ENCODE peak calls at places on chromosomes 4 and X, in five cellular contexts. A is brain microvascular endothelial cell, C is epithelial cell of proximal tubule, B is endothelial cell of umbilical vein, Z is fibroblast of lung. E is an unnamed sample.

GRCh38 chr4:77665381-77666069 is 59.9 kb downstream of the CXCL13 start:
- DNase-seq in B (no peak), A (no peak), C (no peak), Z (no peak), E (no peak)

GRCh38 chr4:3074846-3075651 is 568 bp downstream of the HTT start:
- DNase-seq in C (no peak), Z (peak; percentile 45), A (peak; percentile 66), B (peak; percentile 85), E (peak; percentile 63)

GRCh38 chr4:175253184-175253902 is 335.2 kb downstream of the ADAM29 start:
- DNase-seq in B (no peak), C (no peak), A (no peak), Z (no peak), E (no peak)

GRCh38 chrX:12469296-12469695 is 321.9 kb upstream of the PRPS2 start:
- DNase-seq in Z (no peak), B (no peak), C (no peak), A (no peak), E (no peak)

GRCh38 chr4:183960021-183960420 is 54.9 kb downstream of the STOX2 start:
- DNase-seq in C (peak; percentile 46), B (no peak), A (peak; percentile 56), Z (peak; percentile 78), E (no peak)

GRCh38 chr4:89357346-89357745 is 49.7 kb upstream of the GPRIN3 start:
- DNase-seq in C (no peak), A (no peak), Z (no peak), B (no peak), E (no peak)

GRCh38 chr4:89356086-89356485 is 48.5 kb upstream of the GPRIN3 start:
- DNase-seq in Z (no peak), B (peak; percentile 44), A (no peak), C (peak; percentile 23), E (no peak)

GRCh38 chr4:40196724-40197281 is at the start of gene RHOH:
- DNase-seq in C (no peak), B (no peak), A (no peak), Z (no peak), E (peak; percentile 40)

GRCh38 chr4:106080376-106080775 is 185.1 kb downstream of the NPNT start:
- DNase-seq in B (no peak), C (no peak), A (no peak), Z (peak; percentile 54), E (no peak)

GRCh38 chrX:111467896-111468295 is 43.5 kb upstream of the SERTM2 start:
- DNase-seq in C (no peak), A (no peak), Z (no peak), B (no peak), E (no peak)

GRCh38 chrX:8663325-8663724 is 68.6 kb downstream of the ANOS1 start:
- DNase-seq in C (no peak), B (peak; percentile 16), Z (no peak), A (peak; percentile 2), E (no peak)

GRCh38 chr4:185773419-185773818 is 38.6 kb downstream of the SORBS2 start:
- DNase-seq in B (peak; percentile 74), C (no peak), A (no peak), Z (no peak), E (no peak)

GRCh38 chrX:71998836-71999509 is 88.3 kb downstream of the NHSL2 start:
- DNase-seq in B (peak; percentile 36), Z (peak; percentile 19), C (no peak), A (no peak), E (peak; percentile 30)

GRCh38 chr4:132218406-132218805 is 930.7 kb upstream of the PCDH10 start:
- DNase-seq in C (no peak), A (no peak), Z (no peak), B (no peak), E (no peak)

GRCh38 chr4:108774809-108775530 is 12.1 kb upstream of the ETNPPL start:
- DNase-seq in A (no peak), C (no peak), Z (no peak), B (peak; percentile 52), E (no peak)

GRCh38 chr4:81912420-81912819 is 440.7 kb upstream of the RASGEF1B start:
- DNase-seq in A (no peak), C (no peak), B (no peak), Z (no peak), E (no peak)

GRCh38 chrX:16708016-16708415 is 4.5 kb downstream of the CTPS2 start:
- DNase-seq in A (no peak), C (no peak), Z (no peak), B (no peak), E (no peak)

GRCh38 chr4:189547537-189547936 is 393.1 kb upstream of the FRG1 start:
- DNase-seq in A (no peak), Z (no peak), C (no peak), B (no peak), E (no peak)

GRCh38 chrX:23493941-23494374 is 159.3 kb downstream of the PTCHD1 start:
- DNase-seq in A (peak; percentile 25), B (peak; percentile 1), Z (no peak), C (no peak), E (no peak)

GRCh38 chr4:69025191-69025998 is 70.9 kb upstream of the UGT2B7 start:
- DNase-seq in C (no peak), Z (no peak), A (no peak), B (no peak), E (no peak)

GRCh38 chr4:33411182-33411581 is 2691.0 kb downstream of the PCDH7 start:
- DNase-seq in Z (peak; percentile 17), A (no peak), B (no peak), C (no peak), E (no peak)

GRCh38 chr4:147638942-147639341 is 21.7 kb downstream of the TMEM184C start:
- DNase-seq in A (no peak), Z (peak; percentile 11), B (no peak), C (no peak), E (peak; percentile 9)

GRCh38 chrX:71913156-71913950 is 2.7 kb downstream of the NHSL2 start:
- DNase-seq in C (no peak), Z (no peak), B (no peak), A (no peak), E (no peak)

GRCh38 chr4:858136-858535 is 32.2 kb upstream of the CPLX1 start:
- DNase-seq in Z (no peak), A (no peak), C (no peak), B (no peak), E (no peak)

GRCh38 chr4:165974647-165975335 is 101.8 kb downstream of the TLL1 start:
- DNase-seq in Z (peak; percentile 10), B (no peak), C (no peak), A (no peak), E (no peak)

GRCh38 chr4:139901516-139902327 is 236.1 kb downstream of the MGST2 start:
- DNase-seq in C (no peak), A (no peak), Z (peak; percentile 69), B (peak; percentile 79), E (no peak)

GRCh38 chr4:145930592-145930991 is 8.0 kb downstream of the ZNF827 start:
- DNase-seq in A (no peak), C (no peak), B (no peak), Z (peak; percentile 18), E (no peak)

GRCh38 chr4:169791527-169792156 is 33.9 kb upstream of the HPF1 start:
- DNase-seq in Z (peak; percentile 71), C (no peak), B (peak; percentile 64), A (peak; percentile 75), E (no peak)

GRCh38 chrX:68808686-68809357 is 20.0 kb upstream of the EFNB1 start:
- DNase-seq in B (no peak), Z (no peak), A (no peak), C (no peak), E (no peak)

GRCh38 chr4:25856756-25857155 is 6.0 kb downstream of the SEL1L3 start:
- DNase-seq in C (no peak), B (peak; percentile 58), A (no peak), Z (peak; percentile 11), E (no peak)

GRCh38 chr4:111475696-111476095 is 669.6 kb upstream of the FAM241A start:
- DNase-seq in C (no peak), A (no peak), Z (no peak), B (no peak), E (no peak)

DNA sequence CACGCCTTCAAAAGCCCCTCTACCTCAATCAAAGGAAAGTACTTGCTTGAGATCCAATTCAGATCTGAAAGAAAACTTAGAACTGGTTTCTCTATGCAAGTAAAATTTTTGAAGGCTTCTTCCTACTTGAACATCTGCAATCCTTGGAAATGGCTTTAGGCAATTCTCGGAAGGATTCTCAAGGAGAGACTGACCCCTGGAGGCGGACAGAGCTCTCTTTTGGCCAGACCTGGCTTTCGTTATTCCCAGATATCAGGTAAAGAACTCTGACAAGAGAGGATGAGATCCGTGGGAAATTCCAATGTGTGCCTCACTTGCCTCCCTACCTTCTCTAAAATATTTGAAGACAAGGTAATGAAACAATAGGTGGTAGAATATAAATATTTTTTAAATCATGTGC is 670.3 kb upstream of the FAM241A start:
- DNase-seq in C (no peak), Z (peak; percentile 33), A (peak; percentile 20), B (no peak), E (no peak)
- TF ChIP-seq CTCF in C (peak; percentile 76), Z (peak; percentile 55), A (peak; percentile 74), B (no peak), E (no peak)

DNA sequence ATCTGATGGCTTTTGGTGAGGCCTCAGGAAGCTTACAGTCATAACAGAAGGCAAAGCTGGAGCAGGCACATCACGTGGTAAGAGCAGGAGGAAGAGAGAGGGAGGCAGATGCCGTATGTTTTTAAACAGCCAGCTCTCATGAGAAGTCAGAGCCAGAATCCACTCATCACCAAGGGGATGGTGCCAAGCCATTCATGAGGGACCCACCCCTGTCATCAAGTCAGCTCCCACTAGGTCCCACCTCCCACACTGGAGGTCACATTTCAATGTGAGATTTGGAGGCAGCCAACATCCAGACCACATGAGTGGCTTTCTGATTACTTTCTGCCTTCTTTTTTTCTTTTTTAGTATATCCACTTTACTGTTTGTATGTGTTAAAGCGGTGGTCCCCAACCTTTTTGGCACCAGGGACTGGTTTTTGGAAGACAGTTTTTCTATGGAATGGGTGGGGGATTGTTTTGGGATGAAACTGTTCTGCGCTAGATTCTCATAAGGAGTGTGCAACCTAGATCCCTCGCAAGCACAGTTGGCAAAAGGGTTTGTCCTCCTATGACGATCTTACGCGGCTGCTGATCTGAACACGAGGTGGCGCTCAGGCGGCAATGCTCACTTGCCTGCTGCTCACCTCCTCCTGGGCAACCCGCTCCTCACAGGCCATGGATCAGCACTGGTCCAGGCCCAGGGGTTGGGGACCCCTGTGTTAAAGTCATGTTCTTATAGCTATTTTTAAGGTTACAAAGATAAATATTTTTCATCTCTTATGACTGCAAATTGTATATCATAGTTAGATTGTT is 61.7 kb downstream of the SLIT2 start:
- DNase-seq in A (no peak), Z (no peak), C (no peak), B (no peak), E (no peak)
- TF ChIP-seq CTCF in A (peak; percentile 36), Z (no peak), C (peak; percentile 46), B (no peak), E (peak; percentile 14)

GRCh38 chrX:154829926-154830442 is 4.5 kb downstream of the SMIM9 start:
- DNase-seq in B (no peak), A (no peak), Z (no peak), C (no peak), E (no peak)
- TF ChIP-seq CTCF in B (no peak), A (no peak), Z (no peak), C (no peak), E (no peak)

DNA sequence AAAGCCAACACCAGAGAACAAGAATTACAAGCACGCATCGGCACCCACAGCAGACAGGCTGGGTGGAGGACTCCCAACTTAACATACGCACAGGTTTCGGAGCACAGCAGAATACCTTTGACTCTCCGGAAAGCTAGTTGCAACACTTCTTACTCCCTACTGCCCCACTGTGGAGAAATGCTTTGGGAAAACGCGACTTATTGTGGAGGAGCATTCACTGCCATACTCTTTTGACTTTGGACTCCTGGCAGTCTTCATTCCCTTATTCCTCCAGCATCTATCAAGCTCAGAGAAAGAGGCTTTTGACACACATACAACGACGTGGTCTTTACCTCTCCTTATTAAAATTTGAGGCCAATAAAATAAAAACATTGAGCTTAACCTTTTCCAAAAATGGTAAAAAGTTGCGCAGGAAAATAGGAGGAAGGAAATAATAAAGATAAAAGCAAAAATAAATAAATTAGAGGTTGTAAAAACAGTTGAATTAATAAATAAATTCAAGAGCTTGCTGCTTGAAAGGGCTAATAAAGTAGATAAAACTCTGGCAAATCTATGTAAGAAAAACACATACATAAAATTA is 41.4 kb upstream of the GPC3 start:
- DNase-seq in A (peak; percentile 11), B (peak; percentile 11), Z (peak; percentile 53), C (peak; percentile 12), E (peak; percentile 6)
- TF ChIP-seq CTCF in A (peak; percentile 69), B (peak; percentile 9), Z (peak; percentile 62), C (peak; percentile 67), E (no peak)

E was measured in GM20000.